ENCODE peak calls at places on chromosomes 1 and 21, in five cellular contexts. One of them, this sample, is unnamed.
A peak's percentile ranks its signal among the peaks of the same experiment; 100 is the strongest.

GRCh38 chr21:42627527-42628289 is 25.7 kb upstream of the PDE9A start:
- DNase-seq in stomach: no peak
- DNase-seq in HepG2: no peak
- DNase-seq in cardiac muscle cell: no peak
- DNase-seq in HFFc6: no peak
- DNase-seq in this sample: no peak

GRCh38 chr1:82284213-82284612 is 483.5 kb downstream of the ADGRL2 start:
- DNase-seq in HFFc6: no peak
- DNase-seq in stomach: no peak
- DNase-seq in HepG2: no peak
- DNase-seq in cardiac muscle cell: peak; percentile 10
- DNase-seq in this sample: no peak

GRCh38 chr1:53121319-53122172 is 20.9 kb downstream of the SLC1A7 start:
- DNase-seq in HepG2: peak; percentile 83
- DNase-seq in cardiac muscle cell: peak; percentile 77
- DNase-seq in HFFc6: no peak
- DNase-seq in stomach: peak; percentile 31
- DNase-seq in this sample: no peak

GRCh38 chr1:237542525-237543418 is 347.9 kb downstream of the ZP4 start:
- DNase-seq in cardiac muscle cell: no peak
- DNase-seq in stomach: no peak
- DNase-seq in HepG2: no peak
- DNase-seq in HFFc6: no peak
- DNase-seq in this sample: no peak

GRCh38 chr21:41411449-41412089 is 14.5 kb upstream of the MX1 start:
- DNase-seq in HFFc6: no peak
- DNase-seq in HepG2: peak; percentile 9
- DNase-seq in stomach: peak; percentile 74
- DNase-seq in cardiac muscle cell: peak; percentile 25
- DNase-seq in this sample: no peak

GRCh38 chr1:242842094-242842493 is 317.6 kb upstream of the PLD5 start:
- DNase-seq in cardiac muscle cell: no peak
- DNase-seq in HepG2: no peak
- DNase-seq in stomach: no peak
- DNase-seq in HFFc6: no peak
- DNase-seq in this sample: no peak

GRCh38 chr1:17119076-17119743 is at the start of gene PADI2:
- DNase-seq in HepG2: no peak
- DNase-seq in HFFc6: no peak
- DNase-seq in cardiac muscle cell: peak; percentile 54
- DNase-seq in stomach: peak; percentile 71
- DNase-seq in this sample: peak; percentile 88

GRCh38 chr1:162055062-162055461 is 14.4 kb upstream of the NOS1AP start:
- DNase-seq in HFFc6: peak; percentile 67
- DNase-seq in cardiac muscle cell: peak; percentile 81
- DNase-seq in HepG2: peak; percentile 64
- DNase-seq in stomach: no peak
- DNase-seq in this sample: no peak

GRCh38 chr1:72000809-72001208 is 281.5 kb downstream of the NEGR1 start:
- DNase-seq in HepG2: no peak
- DNase-seq in cardiac muscle cell: peak; percentile 3
- DNase-seq in stomach: no peak
- DNase-seq in HFFc6: no peak
- DNase-seq in this sample: no peak

GRCh38 chr1:9275161-9275560 is 17.5 kb upstream of the SPSB1 start:
- DNase-seq in HFFc6: no peak
- DNase-seq in stomach: no peak
- DNase-seq in HepG2: no peak
- DNase-seq in cardiac muscle cell: peak; percentile 36
- DNase-seq in this sample: no peak

GRCh38 chr1:183604048-183604808 is 14.0 kb upstream of the NCF2 start:
- DNase-seq in stomach: peak; percentile 35
- DNase-seq in cardiac muscle cell: peak; percentile 71
- DNase-seq in HepG2: no peak
- DNase-seq in HFFc6: peak; percentile 87
- DNase-seq in this sample: peak; percentile 61

GRCh38 chr1:236395780-236396664 is 1.9 kb downstream of the EDARADD start:
- DNase-seq in HFFc6: no peak
- DNase-seq in HepG2: no peak
- DNase-seq in cardiac muscle cell: no peak
- DNase-seq in stomach: no peak
- DNase-seq in this sample: no peak

GRCh38 chr1:154595621-154596020 is 12.4 kb downstream of the ADAR start:
- DNase-seq in stomach: no peak
- DNase-seq in cardiac muscle cell: no peak
- DNase-seq in HFFc6: peak; percentile 61
- DNase-seq in HepG2: no peak
- DNase-seq in this sample: no peak

GRCh38 chr1:245895455-245895959 is 611.6 kb downstream of the SMYD3 start:
- DNase-seq in HepG2: no peak
- DNase-seq in stomach: no peak
- DNase-seq in cardiac muscle cell: no peak
- DNase-seq in HFFc6: no peak
- DNase-seq in this sample: no peak

GRCh38 chr21:16563795-16564194 is 834.0 kb downstream of the USP25 start:
- DNase-seq in cardiac muscle cell: peak; percentile 62
- DNase-seq in HepG2: peak; percentile 51
- DNase-seq in HFFc6: peak; percentile 17
- DNase-seq in stomach: no peak
- DNase-seq in this sample: no peak

GRCh38 chr1:224427346-224427745 is 7.3 kb downstream of the WDR26 start:
- DNase-seq in stomach: no peak
- DNase-seq in HepG2: no peak
- DNase-seq in cardiac muscle cell: peak; percentile 56
- DNase-seq in HFFc6: peak; percentile 83
- DNase-seq in this sample: no peak

GRCh38 chr1:201259476-201260235 is 23.6 kb upstream of the PKP1 start:
- DNase-seq in cardiac muscle cell: peak; percentile 17
- DNase-seq in HepG2: no peak
- DNase-seq in stomach: no peak
- DNase-seq in HFFc6: peak; percentile 41
- DNase-seq in this sample: peak; percentile 23

GRCh38 chr1:37495875-37496274 is 18.7 kb downstream of the MEAF6 start:
- DNase-seq in stomach: no peak
- DNase-seq in cardiac muscle cell: no peak
- DNase-seq in HFFc6: no peak
- DNase-seq in HepG2: no peak
- DNase-seq in this sample: no peak

GRCh38 chr1:25541889-25542658 is 1.3 kb upstream of the LDLRAP1 start:
- DNase-seq in stomach: no peak
- DNase-seq in cardiac muscle cell: no peak
- DNase-seq in HepG2: no peak
- DNase-seq in HFFc6: no peak
- DNase-seq in this sample: no peak

GRCh38 chr1:6477039-6477820 is 11.3 kb upstream of the TNFRSF25 start:
- DNase-seq in stomach: no peak
- DNase-seq in HepG2: no peak
- DNase-seq in cardiac muscle cell: no peak
- DNase-seq in HFFc6: no peak
- DNase-seq in this sample: no peak

GRCh38 chr1:111275079-111275478 is 15.6 kb upstream of the CHIA start:
- DNase-seq in stomach: no peak
- DNase-seq in HepG2: no peak
- DNase-seq in HFFc6: peak; percentile 89
- DNase-seq in cardiac muscle cell: peak; percentile 74
- DNase-seq in this sample: peak; percentile 18

GRCh38 chr1:199580280-199580679 is 447.2 kb upstream of the NR5A2 start:
- DNase-seq in HFFc6: no peak
- DNase-seq in stomach: no peak
- DNase-seq in HepG2: no peak
- DNase-seq in cardiac muscle cell: no peak
- DNase-seq in this sample: no peak

GRCh38 chr1:177256153-177256814 is 85.5 kb downstream of the BRINP2 start:
- DNase-seq in cardiac muscle cell: peak; percentile 97
- DNase-seq in HFFc6: peak; percentile 71
- DNase-seq in HepG2: peak; percentile 44
- DNase-seq in stomach: peak; percentile 75
- DNase-seq in this sample: peak; percentile 51

GRCh38 chr1:10776206-10776905 is 20.1 kb downstream of the CASZ1 start:
- DNase-seq in HFFc6: no peak
- DNase-seq in stomach: peak; percentile 80
- DNase-seq in cardiac muscle cell: no peak
- DNase-seq in HepG2: no peak
- DNase-seq in this sample: no peak

GRCh38 chr1:25022361-25023189 is 92.5 kb upstream of the RUNX3 start:
- DNase-seq in cardiac muscle cell: peak; percentile 89
- DNase-seq in HFFc6: peak; percentile 92
- DNase-seq in HepG2: peak; percentile 17
- DNase-seq in stomach: peak; percentile 74
- DNase-seq in this sample: peak; percentile 91

GRCh38 chr1:151611288-151611790 is 511 bp upstream of the SNX27 start:
- DNase-seq in HepG2: peak; percentile 93
- DNase-seq in stomach: peak; percentile 30
- DNase-seq in cardiac muscle cell: peak; percentile 87
- DNase-seq in HFFc6: peak; percentile 28
- DNase-seq in this sample: no peak

GRCh38 chr21:37208056-37208705 is 59.0 kb downstream of the VPS26C start:
- DNase-seq in stomach: peak; percentile 62
- DNase-seq in cardiac muscle cell: no peak
- DNase-seq in HepG2: peak; percentile 13
- DNase-seq in HFFc6: no peak
- DNase-seq in this sample: peak; percentile 83

DNA sequence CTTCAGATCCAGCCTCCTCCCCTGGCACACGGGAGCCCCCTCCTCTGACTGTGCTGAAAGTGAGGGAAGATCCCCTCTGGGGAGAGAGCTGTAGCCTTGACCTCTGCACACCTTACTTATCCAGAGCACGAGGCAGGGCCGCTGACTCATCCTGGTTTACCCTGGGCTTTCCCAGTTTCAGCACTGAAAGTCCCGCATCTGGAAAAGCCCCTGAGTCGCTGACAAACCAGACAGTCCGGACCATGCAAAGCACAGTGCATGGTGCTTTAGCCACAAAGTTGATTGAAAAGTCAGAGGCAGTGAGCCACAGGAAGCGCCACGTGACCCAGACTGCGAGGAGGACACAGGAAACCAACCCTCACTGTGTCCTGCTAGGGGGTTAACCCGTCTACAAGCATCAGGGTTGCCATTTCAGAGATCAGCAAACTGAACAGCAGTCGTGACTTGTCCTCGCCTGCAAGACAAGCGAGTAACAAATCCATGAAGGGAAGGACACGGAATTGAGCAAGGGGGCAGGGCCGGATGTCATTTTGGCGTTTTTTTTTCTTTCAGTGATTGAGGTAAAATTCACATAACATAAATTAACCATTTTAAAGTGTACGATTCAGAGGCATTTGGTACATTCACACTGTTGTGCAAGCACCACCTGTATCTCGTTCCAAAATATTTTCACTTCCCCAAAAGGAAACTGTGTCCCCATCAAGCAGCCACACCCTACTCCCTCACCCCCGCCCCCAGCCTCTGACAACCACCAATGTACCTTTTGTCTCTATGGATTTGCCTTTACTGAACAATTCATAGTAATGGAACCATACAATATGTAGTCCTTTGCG is 19.9 kb upstream of the IFNGR2 start:
- DNase-seq in HFFc6: peak; percentile 52
- DNase-seq in stomach: peak; percentile 68
- DNase-seq in cardiac muscle cell: peak; percentile 78
- DNase-seq in HepG2: peak; percentile 91
- DNase-seq in this sample: peak; percentile 71
- TF ChIP-seq CTCF in HFFc6: no peak
- TF ChIP-seq CTCF in stomach: no peak
- TF ChIP-seq CTCF in cardiac muscle cell: no peak
- TF ChIP-seq CTCF in HepG2: no peak
- TF ChIP-seq CTCF in this sample: no peak

GRCh38 chr1:29640428-29640785 is 404.1 kb downstream of the PTPRU start:
- DNase-seq in HFFc6: no peak
- DNase-seq in cardiac muscle cell: no peak
- DNase-seq in HepG2: no peak
- DNase-seq in stomach: no peak
- DNase-seq in this sample: no peak

GRCh38 chr1:29639741-29640427 is 403.6 kb downstream of the PTPRU start:
- DNase-seq in HFFc6: peak; percentile 51
- DNase-seq in HepG2: no peak
- DNase-seq in stomach: no peak
- DNase-seq in cardiac muscle cell: peak; percentile 32
- DNase-seq in this sample: no peak

GRCh38 chr1:29636936-29637335 is 400.6 kb downstream of the PTPRU start:
- DNase-seq in HepG2: no peak
- DNase-seq in stomach: no peak
- DNase-seq in cardiac muscle cell: no peak
- DNase-seq in HFFc6: no peak
- DNase-seq in this sample: no peak

GRCh38 chr1:29638281-29638680 is 402.0 kb downstream of the PTPRU start:
- DNase-seq in cardiac muscle cell: no peak
- DNase-seq in HepG2: no peak
- DNase-seq in stomach: no peak
- DNase-seq in HFFc6: no peak
- DNase-seq in this sample: no peak

DNA sequence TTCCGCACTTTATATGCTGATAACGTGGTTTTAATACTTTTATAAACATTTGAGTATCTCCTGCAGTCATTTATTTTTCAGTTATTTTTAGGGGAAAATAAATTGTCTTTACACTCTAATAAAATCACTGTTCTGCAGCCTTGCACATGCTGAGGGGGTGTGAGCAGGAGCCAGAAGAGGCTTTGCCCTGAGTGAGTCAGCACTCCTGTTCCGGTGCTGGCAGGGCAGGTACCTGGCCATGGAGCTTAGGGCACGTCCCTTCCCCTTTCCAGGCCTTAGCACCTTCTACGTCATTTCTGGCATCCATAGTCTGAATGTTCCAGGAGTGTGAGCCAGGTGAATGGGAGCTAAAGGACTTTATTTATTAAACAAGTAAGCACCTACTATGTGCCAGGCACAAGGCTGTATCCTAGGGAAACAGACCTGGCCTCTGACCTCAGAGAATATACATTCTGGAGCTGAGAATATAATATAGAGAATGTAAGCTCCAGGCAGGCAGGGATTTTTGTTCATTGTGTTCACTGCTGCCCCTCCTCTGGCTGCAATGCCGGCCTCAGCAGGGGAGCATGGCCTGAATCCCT is 402.9 kb downstream of the PTPRU start:
- DNase-seq in stomach: no peak
- DNase-seq in HFFc6: no peak
- DNase-seq in cardiac muscle cell: no peak
- DNase-seq in HepG2: no peak
- DNase-seq in this sample: no peak
- TF ChIP-seq CTCF in stomach: no peak
- TF ChIP-seq CTCF in HFFc6: no peak
- TF ChIP-seq CTCF in cardiac muscle cell: no peak
- TF ChIP-seq CTCF in HepG2: no peak
- TF ChIP-seq CTCF in this sample: no peak

DNA sequence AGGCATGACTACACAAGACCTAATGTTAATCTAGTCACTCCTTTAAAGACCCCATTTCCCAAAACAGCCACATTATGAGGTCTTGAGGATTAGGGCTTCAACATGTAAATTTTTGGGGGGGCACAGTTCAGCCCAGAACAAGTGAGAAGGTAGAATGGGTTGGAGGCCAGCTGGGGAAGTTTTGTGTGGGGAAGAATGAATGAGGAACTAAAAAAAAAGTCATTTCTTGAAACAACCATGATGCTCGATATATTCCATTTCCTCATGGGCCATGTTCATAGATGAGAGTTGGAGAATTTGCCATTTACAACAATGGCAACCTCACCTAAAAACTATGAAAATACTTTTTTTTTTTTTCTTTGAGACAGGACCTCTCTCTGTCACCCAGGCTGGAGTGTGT is 14.5 kb downstream of the NLRP3 start:
- DNase-seq in HFFc6: no peak
- DNase-seq in stomach: no peak
- DNase-seq in HepG2: no peak
- DNase-seq in cardiac muscle cell: no peak
- DNase-seq in this sample: no peak
- TF ChIP-seq CTCF in HFFc6: no peak
- TF ChIP-seq CTCF in stomach: no peak
- TF ChIP-seq CTCF in HepG2: no peak
- TF ChIP-seq CTCF in cardiac muscle cell: no peak
- TF ChIP-seq CTCF in this sample: no peak

GRCh38 chr1:235160965-235161684 is at the start of gene RBM34:
- DNase-seq in cardiac muscle cell: peak; percentile 93
- DNase-seq in stomach: peak; percentile 94
- DNase-seq in HFFc6: peak; percentile 86
- DNase-seq in HepG2: peak; percentile 89
- DNase-seq in this sample: peak; percentile 94
- TF ChIP-seq CTCF in cardiac muscle cell: no peak
- TF ChIP-seq CTCF in stomach: no peak
- TF ChIP-seq CTCF in HFFc6: no peak
- TF ChIP-seq CTCF in HepG2: peak; percentile 42
- TF ChIP-seq CTCF in this sample: no peak

This sample was measured in GM13976.